ENCODE peak calls at places on chromosomes 12 and 14, in seven cellular contexts. W is stimulated activated naive CD8-positive, alpha-beta T cell treated with anti-CD3 and anti-CD28 coated beads, Interleukin-15, amount 100 ng/mL, for 72 hours; N is adrenal gland; S is Calu3; K is NAMALWA; E is IMR-90; P is iris pigment epithelial cell. Y is an unnamed sample.

GRCh38 chr12:122985590-122986257 is 5.2 kb downstream of the ARL6IP4 start:
- DNase-seq in N (peak; percentile 29), P (no peak), K (no peak), E (no peak), W (no peak), S (no peak), Y (peak; percentile 52)

GRCh38 chr12:42859612-42860011 is 270.1 kb upstream of the PRICKLE1 start:
- DNase-seq in N (no peak), W (no peak), S (no peak), E (peak; percentile 8), P (no peak), K (no peak), Y (no peak)

GRCh38 chr14:49946320-49947141 is 53.6 kb downstream of the ARF6 start:
- DNase-seq in E (peak; percentile 68), N (no peak), S (peak; percentile 57), W (no peak), P (peak; percentile 95), K (no peak), Y (no peak)

GRCh38 chr12:57372233-57372632 is 58.6 kb downstream of the R3HDM2 start:
- DNase-seq in P (no peak), W (no peak), N (no peak), K (no peak), E (peak; percentile 78), S (no peak), Y (no peak)

GRCh38 chr12:88951177-88951576 is 370.9 kb upstream of the KITLG start:
- DNase-seq in N (no peak), W (no peak), K (no peak), E (no peak), P (no peak), S (no peak), Y (no peak)

GRCh38 chr12:14665354-14666348 is 30.7 kb downstream of the GUCY2C start:
- DNase-seq in N (no peak), E (no peak), W (no peak), K (peak; percentile 39), P (no peak), S (no peak), Y (no peak)

GRCh38 chr14:101109347-101109638 is 205.8 kb upstream of the RTL1 start:
- DNase-seq in S (no peak), P (no peak), N (no peak), K (no peak), W (no peak), E (no peak), Y (no peak)

GRCh38 chr14:33364536-33364935 is 425.9 kb downstream of the NPAS3 start:
- DNase-seq in K (no peak), P (peak; percentile 15), W (no peak), E (no peak), N (no peak), S (no peak), Y (no peak)

GRCh38 chr14:57816568-57817284 is 49.2 kb downstream of the SLC35F4 start:
- DNase-seq in N (no peak), W (no peak), E (no peak), S (no peak), K (no peak), P (peak; percentile 11), Y (no peak)

GRCh38 chr14:104872469-104873341 is 7.6 kb downstream of the CEP170B start:
- DNase-seq in P (peak; percentile 63), S (peak; percentile 67), N (peak; percentile 60), W (no peak), E (peak; percentile 37), K (no peak), Y (no peak)

GRCh38 chr14:102902086-102902485 is 20.4 kb upstream of the AMN start:
- DNase-seq in E (no peak), N (no peak), S (no peak), W (no peak), K (no peak), P (no peak), Y (peak; percentile 52)

GRCh38 chr14:37842106-37842505 is 246.7 kb downstream of the TTC6 start:
- DNase-seq in E (no peak), P (no peak), W (no peak), K (no peak), N (no peak), S (no peak), Y (no peak)

GRCh38 chr12:26212356-26212755 is 17.0 kb downstream of the SSPN start:
- DNase-seq in K (no peak), S (no peak), E (no peak), W (no peak), N (no peak), P (no peak), Y (no peak)